ENCODE peak calls at places on chromosomes 11 and 22, in six cellular contexts. V, W, L, S, X and N are unnamed samples.

GRCh38 chr11:113286509-113287497 is 27.6 kb upstream of the TTC12 start:
- DNase-seq in S (no peak), W (no peak), L (no peak), V (no peak), X (no peak), N (no peak)

GRCh38 chr11:1888811-1889526 is 2.7 kb downstream of the PRR33 start:
- DNase-seq in L (no peak), S (peak; percentile 26), X (no peak), W (peak; percentile 39), V (no peak), N (no peak)

GRCh38 chr11:1921576-1922141 is 2.2 kb downstream of the TNNT3 start:
- DNase-seq in V (no peak), X (no peak), S (peak; percentile 64), W (no peak), L (peak; percentile 23), N (peak; percentile 45)

GRCh38 chr11:1771273-1771672 is 7.5 kb upstream of the CTSD start:
- DNase-seq in V (no peak), S (no peak), L (no peak), X (no peak), W (peak; percentile 5), N (no peak)

GRCh38 chr11:107776062-107776461 is 64.2 kb upstream of the SLN start:
- DNase-seq in X (no peak), W (no peak), S (no peak), V (no peak), L (no peak), N (no peak)

GRCh38 chr22:36470162-36470993 is 11.1 kb downstream of the TXN2 start:
- DNase-seq in L (peak; percentile 83), X (peak; percentile 84), V (peak; percentile 81), W (peak; percentile 87), S (peak; percentile 83), N (peak; percentile 85)

GRCh38 chr11:74100735-74101134 is 70.1 kb downstream of the C2CD3 start:
- DNase-seq in W (no peak), L (no peak), X (no peak), V (no peak), S (no peak), N (no peak)

GRCh38 chr22:28989035-28989464 is 72.6 kb downstream of the C22orf31 start:
- DNase-seq in V (no peak), X (no peak), L (no peak), W (no peak), S (peak; percentile 54), N (no peak)

GRCh38 chr11:14357843-14358728 is 897 bp downstream of the RRAS2 start:
- DNase-seq in W (peak; percentile 73), S (peak; percentile 49), X (peak; percentile 64), V (peak; percentile 65), L (peak; percentile 63), N (peak; percentile 43)

GRCh38 chr22:49353185-49353584 is 474.5 kb downstream of the BRD1 start:
- DNase-seq in X (no peak), L (no peak), W (no peak), S (no peak), V (no peak), N (no peak)

GRCh38 chr22:19970479-19971275 is 29.1 kb upstream of the TXNRD2 start:
- DNase-seq in L (peak; percentile 76), W (peak; percentile 73), V (peak; percentile 56), S (peak; percentile 68), X (peak; percentile 75), N (peak; percentile 56)

GRCh38 chr11:19326499-19326898 is 85.8 kb upstream of the E2F8 start:
- DNase-seq in S (no peak), W (no peak), V (peak; percentile 47), L (no peak), X (no peak), N (no peak)

GRCh38 chr11:134228625-134229024 is 4.2 kb downstream of the VPS26B start:
- DNase-seq in S (no peak), X (no peak), V (no peak), L (no peak), W (no peak), N (no peak)

GRCh38 chr11:119897576-119897975 is 168.6 kb upstream of the NECTIN1 start:
- DNase-seq in L (no peak), S (no peak), X (no peak), W (no peak), V (no peak), N (no peak)
- H3K27me3 ChIP-seq in L (no peaks in the 10 kb centered on the region), S (no peaks in the 10 kb centered on the region), X (no peaks in the 10 kb centered on the region), W (no peaks in the 10 kb centered on the region), V (no peaks in the 10 kb centered on the region), N (no peaks in the 10 kb centered on the region)

DNA sequence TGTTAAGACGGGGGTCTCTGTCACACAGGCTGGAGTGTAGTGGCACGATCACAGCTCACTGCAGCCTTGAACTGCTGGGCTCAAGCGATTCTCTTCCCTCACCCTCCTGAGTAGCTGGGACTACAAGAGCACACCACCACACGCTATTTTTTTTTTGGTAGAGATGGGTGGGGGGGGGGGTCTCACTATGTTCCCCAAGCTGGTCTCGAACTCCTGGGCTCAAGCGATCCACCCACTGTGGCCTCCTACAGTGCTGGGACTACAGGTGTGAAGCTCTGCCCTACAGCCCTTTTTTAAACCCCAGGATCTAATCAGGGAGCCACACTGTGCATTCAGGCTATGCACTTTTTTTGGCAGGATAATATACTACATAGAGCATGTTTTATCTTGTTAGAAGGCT is 1.4 kb upstream of the DHCR7 start:
- DNase-seq in S (no peak), X (no peak), L (no peak), W (no peak), V (no peak), N (no peak)
- H3K4me1 ChIP-seq in S (no peaks in the 10 kb centered on the region), X (peaks cover 55% of the 10 kb centered on the region), L (peaks cover 3% of the 10 kb centered on the region), W (peaks cover 41% of the 10 kb centered on the region), V (peaks cover 39% of the 10 kb centered on the region), N (peaks cover 23% of the 10 kb centered on the region)

GRCh38 chr22:30921108-30921507 is 47.5 kb downstream of the MORC2 start:
- DNase-seq in X (no peak), S (no peak), W (no peak), V (no peak), L (no peak), N (peak; percentile 14)

GRCh38 chr22:30920407-30920806 is 48.2 kb downstream of the MORC2 start:
- DNase-seq in V (peak; percentile 62), L (peak; percentile 86), W (peak; percentile 80), X (peak; percentile 78), S (peak; percentile 79), N (peak; percentile 90)

GRCh38 chr22:30919973-30920372 is 48.6 kb downstream of the MORC2 start:
- DNase-seq in W (no peak), S (no peak), V (no peak), L (no peak), X (no peak), N (peak; percentile 2)

GRCh38 chr22:30923168-30923900 is 45.2 kb downstream of the MORC2 start:
- DNase-seq in S (no peak), W (no peak), L (no peak), V (no peak), X (peak; percentile 5), N (peak; percentile 12)

GRCh38 chr22:30922151-30922611 is 46.4 kb downstream of the MORC2 start:
- DNase-seq in L (peak; percentile 72), V (peak; percentile 60), S (peak; percentile 65), W (peak; percentile 62), X (peak; percentile 73), N (peak; percentile 77)
- TF ChIP-seq POLR2A in L (no peak), V (peak; percentile 51), S (no peak), W (peak; percentile 5), X (peak; percentile 30), N (no peak)

GRCh38 chr11:46348986-46349401 is 1.7 kb downstream of the DGKZ start:
- DNase-seq in V (no peak), L (no peak), W (peak; percentile 46), S (no peak), X (no peak), N (no peak)

GRCh38 chr11:46350695-46351094 is 3.4 kb downstream of the DGKZ start:
- DNase-seq in W (no peak), S (no peak), L (no peak), X (no peak), V (no peak), N (no peak)

GRCh38 chr11:46351606-46352005 is 4.3 kb downstream of the DGKZ start:
- DNase-seq in W (no peak), V (no peak), S (no peak), L (no peak), X (peak; percentile 43), N (no peak)

GRCh38 chr11:46352063-46352841 is 5.0 kb downstream of the DGKZ start:
- DNase-seq in V (peak; percentile 30), X (peak; percentile 81), L (peak; percentile 71), W (peak; percentile 41), S (peak; percentile 48), N (peak; percentile 82)

GRCh38 chr11:46351148-46351547 is 3.9 kb downstream of the DGKZ start:
- DNase-seq in X (no peak), L (no peak), S (no peak), W (no peak), V (no peak), N (no peak)
- H3K27me3 ChIP-seq in X (no peaks in the 10 kb centered on the region), L (no peaks in the 10 kb centered on the region), S (no peaks in the 10 kb centered on the region), W (no peaks in the 10 kb centered on the region), V (no peaks in the 10 kb centered on the region), N (no peaks in the 10 kb centered on the region)

DNA sequence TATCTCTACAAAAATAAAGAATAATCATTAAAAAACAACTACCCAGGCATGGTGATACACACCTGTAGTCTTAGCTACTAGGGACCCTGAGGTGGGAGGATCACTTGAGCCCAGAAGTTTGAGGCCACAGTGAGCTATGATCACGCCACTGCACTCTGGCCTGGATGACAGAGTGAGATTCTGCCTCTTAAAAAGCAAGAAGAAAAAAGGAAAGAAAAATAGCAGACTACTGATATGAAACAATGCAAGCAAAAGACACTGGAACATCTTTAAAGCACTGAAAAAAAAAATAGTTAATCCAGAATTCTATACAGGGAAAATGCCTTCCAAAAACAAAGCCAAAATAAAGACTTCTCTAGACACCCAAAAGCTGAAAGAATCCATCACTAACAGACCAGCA is 5.9 kb downstream of the VPS37C start:
- DNase-seq in W (no peak), V (no peak), X (no peak), S (no peak), L (no peak), N (no peak)
- H3K4me1 ChIP-seq in W (peaks cover 83% of the 10 kb centered on the region), V (peaks cover 25% of the 10 kb centered on the region), X (peaks cover 71% of the 10 kb centered on the region), S (no peaks in the 10 kb centered on the region), L (peaks cover 15% of the 10 kb centered on the region), N (peaks cover 40% of the 10 kb centered on the region)

GRCh38 chr11:43643898-43644625 is 36.5 kb upstream of the HSD17B12 start:
- DNase-seq in V (peak; percentile 84), X (peak; percentile 85), L (peak; percentile 84), S (peak; percentile 82), W (peak; percentile 89), N (peak; percentile 92)
- TF ChIP-seq POLR2A in V (peak; percentile 83), X (peak; percentile 60), L (no peak), S (peak; percentile 30), W (peak; percentile 30), N (no peak)

GRCh38 chr22:27063381-27063780 is 406.0 kb downstream of the MIAT start:
- DNase-seq in W (no peak), S (no peak), V (no peak), X (no peak), L (no peak), N (no peak)

GRCh38 chr22:27063841-27064240 is 406.5 kb downstream of the MIAT start:
- DNase-seq in L (no peak), S (no peak), V (no peak), X (no peak), W (no peak), N (no peak)

GRCh38 chr22:27062857-27063256 is 405.5 kb downstream of the MIAT start:
- DNase-seq in W (no peak), V (no peak), S (no peak), L (no peak), X (no peak), N (no peak)

GRCh38 chr22:27068121-27068520 is 410.7 kb downstream of the MIAT start:
- DNase-seq in S (no peak), W (no peak), V (no peak), X (no peak), L (no peak), N (no peak)

GRCh38 chr22:27065259-27065658 is 407.9 kb downstream of the MIAT start:
- DNase-seq in S (no peak), L (no peak), W (no peak), X (no peak), V (no peak), N (no peak)
- H3K27me3 ChIP-seq in S (no peaks in the 10 kb centered on the region), L (no peaks in the 10 kb centered on the region), W (peaks cover 11% of the 10 kb centered on the region), X (no peaks in the 10 kb centered on the region), V (peaks cover 24% of the 10 kb centered on the region), N (no peaks in the 10 kb centered on the region)